ENCODE peak calls at places on chromosomes 11 and 22, in five cellular contexts. L is bronchial epithelial cell, M is HCT116, Y is ascending aorta, V is Panc1. E is an unnamed sample. For H3K36me3, the result is how much of the 10 kb centered on the place peaks cover.

GRCh38 chr11:2467695-2468055 is 22.9 kb downstream of the KCNQ1 start:
- DNase-seq in L (no peak), M (no peak), Y (peak), V (no peak), E (no peak)

GRCh38 chr11:76610871-76611475 is 59.6 kb downstream of the LRRC32 start:
- DNase-seq in L (no peak), M (no peak), Y (no peak), V (no peak), E (no peak)

GRCh38 chr22:47120399-47120798 is 357.9 kb downstream of the TBC1D22A start:
- DNase-seq in L (no peak), M (no peak), Y (no peak), V (no peak), E (no peak)

GRCh38 chr22:49599691-49600451 is 227.8 kb downstream of the BRD1 start:
- DNase-seq in L (no peak), M (no peak), Y (no peak), V (no peak), E (no peak)

GRCh38 chr11:2933376-2934056 is 4.3 kb upstream of the PHLDA2 start:
- DNase-seq in L (peak), M (peak), Y (peak), V (peak), E (no peak)

GRCh38 chr11:304915-305833 is 2.4 kb upstream of the IFITM2 start:
- DNase-seq in L (peak), M (no peak), Y (peak), V (peak), E (no peak)

GRCh38 chr11:46308632-46309419 is 31.4 kb downstream of the CREB3L1 start:
- DNase-seq in L (peak), M (peak), Y (peak), V (peak), E (peak)

GRCh38 chr22:50444663-50445062 is 30.2 kb downstream of the SBF1 start:
- DNase-seq in L (peak), M (peak), Y (no peak), V (no peak), E (no peak)

GRCh38 chr11:27913650-27914049 is 194.3 kb downstream of the KIF18A start:
- DNase-seq in L (peak), M (no peak), Y (no peak), V (no peak), E (no peak)

GRCh38 chr11:74570266-74571061 is 21.9 kb upstream of the POLD3 start:
- DNase-seq in L (peak), M (peak), Y (no peak), V (peak), E (peak)

GRCh38 chr22:44928711-44929347 is 81.0 kb downstream of the PHF21B start:
- DNase-seq in L (no peak), M (no peak), Y (no peak), V (no peak), E (no peak)

GRCh38 chr11:2077061-2077802 is 62.0 kb downstream of the IGF2 start:
- DNase-seq in L (peak), M (no peak), Y (no peak), V (peak), E (no peak)

GRCh38 chr11:15109602-15110001 is 5.1 kb upstream of the INSC start:
- DNase-seq in L (no peak), M (no peak), Y (no peak), V (no peak), E (no peak)

GRCh38 chr11:15108592-15109130 is 6.1 kb upstream of the INSC start:
- DNase-seq in L (no peak), M (no peak), Y (no peak), V (no peak), E (no peak)

GRCh38 chr11:15107730-15108515 is 6.8 kb upstream of the INSC start:
- DNase-seq in L (peak), M (no peak), Y (no peak), V (no peak), E (no peak)

GRCh38 chr11:15104166-15104565 is 10.6 kb upstream of the INSC start:
- DNase-seq in L (peak), M (no peak), Y (no peak), V (no peak), E (no peak)

DNA sequence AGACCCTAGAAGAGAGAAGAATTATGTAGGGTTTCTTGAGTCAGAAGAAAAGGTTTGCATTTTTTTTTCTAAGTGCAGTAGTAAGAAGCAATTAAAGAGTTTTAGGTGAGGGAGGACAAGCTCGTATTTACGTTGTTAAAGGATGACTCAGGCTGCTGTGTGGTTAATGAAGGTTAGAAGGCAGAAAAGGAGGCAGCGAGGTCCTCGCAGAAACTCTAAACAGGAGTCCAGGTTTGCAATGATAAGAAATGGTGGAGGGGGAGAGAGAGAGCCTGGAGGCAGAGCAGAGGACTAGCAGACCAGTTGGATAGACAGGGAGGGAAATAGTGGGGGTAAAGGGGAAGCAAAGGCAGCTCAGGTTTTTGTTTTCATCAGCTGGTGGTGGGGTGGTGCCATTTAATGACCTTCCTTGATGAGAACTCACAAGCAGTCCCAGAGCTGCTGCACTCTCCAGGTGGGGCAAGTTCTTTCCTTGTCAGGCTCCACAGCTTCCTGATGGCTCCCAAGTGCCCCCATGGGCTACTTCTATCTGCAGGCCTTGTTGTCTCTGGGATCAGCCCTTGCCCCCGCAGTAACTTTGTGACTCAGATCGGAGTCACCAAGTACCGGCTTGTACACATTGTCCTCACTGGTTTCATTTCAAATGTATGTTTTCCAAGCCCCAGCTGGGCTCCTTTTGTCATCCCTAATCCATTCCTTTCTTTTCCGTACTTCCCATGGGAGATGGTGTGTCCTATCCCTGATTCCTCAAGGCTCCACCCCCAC is 8.3 kb upstream of the INSC start:
- DNase-seq in L (peak), M (peak), Y (no peak), V (no peak), E (no peak)
- H3K36me3 ChIP-seq in L (under half), M (under half), Y (under half), V (under half), E (under half)

DNA sequence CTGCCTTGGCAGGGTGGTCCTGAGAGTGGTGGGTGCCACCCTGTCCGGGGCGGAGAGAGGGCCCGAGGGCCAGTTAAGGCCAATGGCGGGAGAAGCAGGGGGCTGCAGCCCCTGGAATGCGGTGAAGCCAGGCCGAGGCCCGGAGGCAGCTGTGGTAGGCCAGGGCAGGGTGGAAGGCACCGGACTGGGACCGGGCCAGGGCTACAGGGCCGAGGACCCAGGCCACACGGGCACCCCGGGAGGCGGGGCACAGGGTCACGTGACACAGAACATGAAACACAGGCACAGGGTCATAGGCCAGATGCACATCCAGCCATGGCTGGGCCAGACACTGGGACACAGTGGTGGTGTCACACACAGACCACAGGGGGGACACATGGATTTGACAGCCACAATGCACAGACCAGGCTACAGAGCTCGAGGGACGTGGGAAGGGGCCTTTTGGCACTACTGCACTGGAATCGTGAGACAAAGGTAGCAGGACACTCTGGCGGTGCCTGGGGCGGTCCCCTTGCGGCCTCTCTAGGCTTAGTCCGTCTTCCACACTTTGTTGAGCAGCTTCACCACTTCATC is 2.8 kb downstream of the SLC25A1 start:
- DNase-seq in L (no peak), M (no peak), Y (no peak), V (no peak), E (no peak)
- H3K36me3 ChIP-seq in L (under half), M (under half), Y (under half), V (under half), E (under half)

DNA sequence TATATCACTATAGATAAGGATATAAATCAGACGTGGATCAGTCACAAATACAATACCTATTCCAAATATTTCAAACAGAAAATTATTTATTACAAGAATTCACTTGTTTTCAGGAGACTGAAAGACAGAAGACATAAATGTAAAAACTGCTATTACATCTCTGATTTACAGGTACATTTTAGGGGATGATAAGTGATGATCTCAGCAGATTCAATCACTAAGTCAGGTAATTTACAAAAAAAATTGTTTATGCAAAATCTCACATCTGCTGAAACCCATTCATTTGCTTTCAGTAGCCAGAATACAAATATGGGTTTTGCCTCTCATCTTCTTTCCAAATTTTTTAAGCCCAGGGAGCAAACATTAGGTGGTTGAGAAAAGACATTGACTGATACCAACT is 1648.4 kb upstream of the RAG2 start:
- DNase-seq in L (no peak), M (no peak), Y (no peak), V (no peak), E (no peak)
- H3K36me3 ChIP-seq in L (under half), M (under half), Y (under half), V (under half), E (under half)

GRCh38 chr22:43177479-43177878 is 9.5 kb downstream of the TTLL12 start:
- DNase-seq in L (no peak), M (no peak), Y (no peak), V (no peak), E (no peak)

GRCh38 chr22:43173976-43174720 is 12.8 kb downstream of the TTLL12 start:
- DNase-seq in L (no peak), M (no peak), Y (no peak), V (no peak), E (no peak)

GRCh38 chr22:43174941-43175531 is 11.9 kb downstream of the TTLL12 start:
- DNase-seq in L (no peak), M (no peak), Y (no peak), V (no peak), E (no peak)

GRCh38 chr22:43173566-43173965 is 13.4 kb downstream of the TTLL12 start:
- DNase-seq in L (no peak), M (no peak), Y (no peak), V (no peak), E (no peak)

GRCh38 chr22:43176090-43176489 is 10.8 kb downstream of the TTLL12 start:
- DNase-seq in L (no peak), M (no peak), Y (no peak), V (no peak), E (no peak)
- H3K36me3 ChIP-seq in L (half or more), M (under half), Y (half or more), V (under half), E (half or more)

GRCh38 chr11:70883323-70883940 is 368.9 kb downstream of the SHANK2 start:
- DNase-seq in L (no peak), M (no peak), Y (no peak), V (no peak), E (no peak)
- H3K36me3 ChIP-seq in L (under half), M (under half), Y (under half), V (under half), E (under half)

GRCh38 chr22:19396561-19396933 is 35.0 kb downstream of the HIRA start:
- DNase-seq in L (no peak), M (no peak), Y (no peak), V (no peak), E (no peak)
- H3K36me3 ChIP-seq in L (under half), M (under half), Y (half or more), V (under half), E (under half)

GRCh38 chr11:19162946-19163345 is 38.8 kb downstream of the CSRP3 start:
- DNase-seq in L (no peak), M (no peak), Y (no peak), V (no peak), E (no peak)

GRCh38 chr11:19163627-19164026 is 38.2 kb downstream of the CSRP3 start:
- DNase-seq in L (no peak), M (no peak), Y (no peak), V (no peak), E (no peak)

GRCh38 chr11:19161651-19162050 is 40.1 kb downstream of the CSRP3 start:
- DNase-seq in L (no peak), M (no peak), Y (no peak), V (no peak), E (no peak)

GRCh38 chr11:19164230-19164855 is 37.4 kb downstream of the CSRP3 start:
- DNase-seq in L (no peak), M (no peak), Y (no peak), V (no peak), E (no peak)

DNA sequence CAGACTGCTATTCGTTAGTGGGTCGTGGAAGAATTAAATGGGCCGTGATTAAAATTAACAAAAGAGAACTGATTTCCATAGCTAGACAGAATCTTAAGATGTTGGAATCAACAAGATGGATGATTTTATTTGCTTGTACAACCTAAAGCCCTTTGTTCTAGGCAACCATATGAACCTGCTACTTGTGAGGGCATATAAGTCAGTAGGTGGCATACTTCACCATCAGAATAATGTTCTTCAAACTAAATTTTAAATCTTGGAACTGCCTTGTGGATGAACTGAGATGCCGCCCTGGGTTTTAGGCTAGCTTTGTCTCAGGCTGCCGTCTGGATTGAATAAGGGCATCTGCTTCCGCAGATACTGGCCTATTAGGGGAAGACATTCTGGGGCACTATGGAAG is 40.9 kb downstream of the CSRP3 start:
- DNase-seq in L (peak), M (no peak), Y (no peak), V (no peak), E (no peak)
- H3K36me3 ChIP-seq in L (under half), M (under half), Y (under half), V (under half), E (under half)

DNA sequence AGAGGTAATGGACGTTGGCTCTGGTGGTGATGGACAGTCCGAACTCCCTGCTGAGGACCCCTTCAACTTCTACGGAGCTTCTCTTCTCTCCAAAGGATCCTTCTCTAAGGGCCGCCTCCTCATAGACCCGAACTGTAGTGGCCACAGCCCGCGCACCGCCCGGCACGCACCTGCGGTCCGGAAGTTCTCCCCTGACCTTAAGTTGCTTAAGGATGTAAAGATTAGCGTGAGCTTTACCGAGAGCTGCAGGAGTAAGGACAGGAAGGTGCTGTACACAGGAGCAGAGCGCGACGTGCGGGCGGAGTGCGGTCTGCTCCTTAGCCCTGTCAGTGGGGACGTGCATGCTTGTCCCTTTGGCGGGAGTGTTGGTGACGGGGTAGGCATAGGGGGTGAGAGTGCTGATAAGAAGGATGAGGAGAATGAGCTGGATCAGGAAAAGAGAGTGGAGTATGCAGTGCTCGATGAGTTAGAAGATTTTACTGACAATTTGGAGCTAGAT is 6.1 kb downstream of the DGCR8 start:
- DNase-seq in L (no peak), M (no peak), Y (no peak), V (no peak), E (no peak)
- H3K36me3 ChIP-seq in L (under half), M (half or more), Y (half or more), V (under half), E (half or more)

GRCh38 chr11:12767022-12767421 is 92.8 kb downstream of the TEAD1 start:
- DNase-seq in L (no peak), M (no peak), Y (no peak), V (no peak), E (no peak)

GRCh38 chr11:12764187-12764914 is 90.1 kb downstream of the TEAD1 start:
- DNase-seq in L (no peak), M (no peak), Y (no peak), V (no peak), E (no peak)

GRCh38 chr11:12762696-12763324 is 88.6 kb downstream of the TEAD1 start:
- DNase-seq in L (no peak), M (no peak), Y (no peak), V (no peak), E (no peak)

GRCh38 chr11:12767577-12767976 is 93.4 kb downstream of the TEAD1 start:
- DNase-seq in L (no peak), M (no peak), Y (no peak), V (no peak), E (no peak)

GRCh38 chr11:12765428-12765827 is 91.2 kb downstream of the TEAD1 start:
- DNase-seq in L (no peak), M (no peak), Y (no peak), V (no peak), E (no peak)
- H3K36me3 ChIP-seq in L (under half), M (under half), Y (under half), V (under half), E (under half)

E was measured in iPS DF 6.9.